ENCODE peak calls at places on chromosomes 6 and 20, in four cellular contexts. L is heart right ventricle; M is naive thymus-derived CD4-positive, alpha-beta T cell; Z is effector memory CD4-positive, alpha-beta T cell. X is an unnamed sample.

GRCh38 chr6:781350-781961 is 88.5 kb upstream of the EXOC2 start:
- DNase-seq in L (no peak), M (no peak), Z (no peak), X (no peak)

GRCh38 chr6:112827793-112828192 is 480.7 kb downstream of the RFPL4B start:
- DNase-seq in L (peak; percentile 15), M (no peak), Z (no peak), X (no peak)

GRCh38 chr20:1440024-1440423 is 26.6 kb downstream of the NSFL1C start:
- DNase-seq in L (no peak), M (no peak), Z (no peak), X (peak; percentile 69)

GRCh38 chr20:13012886-13013285 is 4.1 kb downstream of the SPTLC3 start:
- DNase-seq in L (no peak), M (no peak), Z (no peak), X (no peak)

GRCh38 chr20:50193169-50193850 is 2.7 kb downstream of the CEBPB start:
- DNase-seq in L (no peak), M (no peak), Z (no peak), X (no peak)

GRCh38 chr6:56843476-56844349 is 111.2 kb upstream of the BEND6 start:
- DNase-seq in L (peak; percentile 78), M (peak; percentile 46), Z (peak; percentile 19), X (peak; percentile 78)

GRCh38 chr6:149929422-149929821 is 6.5 kb upstream of the RAET1G start:
- DNase-seq in L (no peak), M (no peak), Z (no peak), X (no peak)

GRCh38 chr6:75505426-75505825 is 11.8 kb upstream of the FILIP1 start:
- DNase-seq in L (no peak), M (no peak), Z (no peak), X (no peak)

GRCh38 chr6:149995971-149996370 is 29.4 kb downstream of the RAET1L start:
- DNase-seq in L (no peak), M (no peak), Z (no peak), X (no peak)

GRCh38 chr20:12976720-12977633 is 31.8 kb upstream of the SPTLC3 start:
- DNase-seq in L (no peak), M (no peak), Z (no peak), X (no peak)

GRCh38 chr20:46967647-46968046 is 73.0 kb downstream of the EYA2 start:
- DNase-seq in L (no peak), M (no peak), Z (no peak), X (no peak)

GRCh38 chr20:58553841-58554240 is 38.6 kb upstream of the APCDD1L start:
- DNase-seq in L (no peak), M (no peak), Z (no peak), X (no peak)

GRCh38 chr20:22861231-22861980 is 173.7 kb upstream of the SSTR4 start:
- DNase-seq in L (no peak), M (no peak), Z (no peak), X (no peak)

GRCh38 chr6:12163149-12163548 is 127.0 kb upstream of the EDN1 start:
- DNase-seq in L (no peak), M (no peak), Z (no peak), X (peak; percentile 92)

GRCh38 chr20:7650481-7650880 is 289.8 kb downstream of the HAO1 start:
- DNase-seq in L (no peak), M (no peak), Z (no peak), X (no peak)

GRCh38 chr6:155314092-155314772 is at the start of gene TFB1M:
- DNase-seq in L (peak; percentile 98), M (peak; percentile 84), Z (peak; percentile 95), X (peak; percentile 98)

GRCh38 chr20:6704132-6704861 is 63.2 kb upstream of the BMP2 start:
- DNase-seq in L (no peak), M (no peak), Z (no peak), X (no peak)

GRCh38 chr6:45074423-45074822 is 253.7 kb upstream of the RUNX2 start:
- DNase-seq in L (no peak), M (no peak), Z (no peak), X (no peak)

GRCh38 chr6:104995989-104996617 is 39.2 kb downstream of the LIN28B start:
- DNase-seq in L (no peak), M (no peak), Z (no peak), X (no peak)

GRCh38 chr20:22586645-22587310 is 2.4 kb upstream of the FOXA2 start:
- DNase-seq in L (no peak), M (no peak), Z (no peak), X (peak; percentile 3)

GRCh38 chr6:165817771-165818170 is 154.7 kb upstream of the PDE10A start:
- DNase-seq in L (no peak), M (no peak), Z (no peak), X (no peak)

GRCh38 chr20:53579581-53580375 is 13.9 kb downstream of the ZNF217 start:
- DNase-seq in L (no peak), M (no peak), Z (no peak), X (no peak)

GRCh38 chr20:62054451-62054953 is 11.2 kb downstream of the TAF4 start:
- DNase-seq in L (no peak), M (no peak), Z (no peak), X (no peak)

GRCh38 chr6:139939189-139939979 is 564.9 kb upstream of the CITED2 start:
- DNase-seq in L (no peak), M (no peak), Z (no peak), X (no peak)

GRCh38 chr6:28167068-28167467 is 25.4 kb downstream of the ZKSCAN8 start:
- DNase-seq in L (no peak), M (no peak), Z (no peak), X (no peak)

GRCh38 chr6:72861935-72862432 is 240.1 kb downstream of the KCNQ5 start:
- DNase-seq in L (no peak), M (no peak), Z (no peak), X (no peak)

GRCh38 chr20:58888103-58888502 is 35.6 kb downstream of the GNAS start:
- DNase-seq in L (no peak), M (no peak), Z (no peak), X (no peak)

GRCh38 chr6:116369540-116370327 is 1.0 kb upstream of the DSE start:
- DNase-seq in L (no peak), M (no peak), Z (no peak), X (no peak)

GRCh38 chr6:17397764-17398194 is 4.4 kb downstream of the CAP2 start:
- DNase-seq in L (no peak), M (no peak), Z (no peak), X (no peak)

GRCh38 chr6:15504581-15505350 is 158.1 kb downstream of the DTNBP1 start:
- DNase-seq in L (peak; percentile 75), M (no peak), Z (no peak), X (no peak)

GRCh38 chr6:20112206-20112605 is 100.1 kb downstream of the MBOAT1 start:
- DNase-seq in L (no peak), M (no peak), Z (no peak), X (peak; percentile 55)

GRCh38 chr20:45924391-45925261 is 9.9 kb upstream of the PCIF1 start:
- DNase-seq in L (no peak), M (no peak), Z (no peak), X (no peak)

GRCh38 chr6:153595903-153596302 is 443.1 kb upstream of the OPRM1 start:
- DNase-seq in L (no peak), M (no peak), Z (no peak), X (no peak)

GRCh38 chr6:24537771-24538385 is 43.1 kb downstream of the ALDH5A1 start:
- DNase-seq in L (no peak), M (no peak), Z (no peak), X (no peak)

GRCh38 chr6:106104476-106104875 is 18.3 kb downstream of the PRDM1 start:
- DNase-seq in L (no peak), M (no peak), Z (no peak), X (no peak)

GRCh38 chr6:106104941-106105340 is 18.8 kb downstream of the PRDM1 start:
- DNase-seq in L (no peak), M (no peak), Z (no peak), X (no peak)

GRCh38 chr6:106107043-106107613 is 21.0 kb downstream of the PRDM1 start:
- DNase-seq in L (no peak), M (no peak), Z (no peak), X (no peak)

GRCh38 chr6:106106276-106107042 is 20.3 kb downstream of the PRDM1 start:
- DNase-seq in L (no peak), M (no peak), Z (no peak), X (no peak)

DNA sequence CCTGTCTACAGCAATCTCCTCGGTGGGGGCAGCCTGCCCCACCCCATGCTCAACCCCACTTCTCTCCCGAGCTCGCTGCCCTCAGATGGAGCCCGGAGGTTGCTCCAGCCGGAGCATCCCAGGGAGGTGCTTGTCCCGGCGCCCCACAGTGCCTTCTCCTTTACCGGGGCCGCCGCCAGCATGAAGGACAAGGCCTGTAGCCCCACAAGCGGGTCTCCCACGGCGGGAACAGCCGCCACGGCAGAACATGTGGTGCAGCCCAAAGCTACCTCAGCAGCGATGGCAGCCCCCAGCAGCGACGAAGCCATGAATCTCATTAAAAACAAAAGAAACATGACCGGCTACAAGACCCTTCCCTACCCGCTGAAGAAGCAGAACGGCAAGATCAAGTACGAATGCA is 19.4 kb downstream of the PRDM1 start:
- DNase-seq in L (no peak), M (no peak), Z (no peak), X (no peak)
- H3K4me3 ChIP-seq in L (no peak overlapping the region), M (no peak overlapping the region), Z (no peak overlapping the region), X (no peak overlapping the region)

DNA sequence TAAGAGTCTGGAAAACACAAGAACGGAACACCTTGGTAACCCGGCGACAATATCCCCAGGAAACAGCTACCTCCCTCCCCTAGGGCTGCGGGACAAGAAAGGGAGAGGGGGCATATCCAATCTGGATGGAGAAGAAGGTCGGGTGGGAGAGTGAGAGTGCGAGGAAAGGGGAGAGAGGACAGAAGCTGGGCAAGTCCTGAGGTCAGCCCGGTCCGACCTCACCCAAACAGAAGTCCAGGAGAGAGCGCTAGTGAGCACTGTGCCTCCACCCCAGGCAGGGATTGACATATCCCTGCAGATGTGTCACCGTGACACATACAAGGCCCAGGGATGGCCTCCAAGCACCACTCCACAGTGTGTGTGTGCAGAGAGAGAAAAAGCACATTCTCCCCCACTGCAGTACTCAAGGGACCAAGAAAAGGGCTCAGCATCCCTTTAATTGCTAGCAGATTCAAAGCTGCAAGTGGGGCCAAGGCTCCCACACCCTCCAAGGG is 3.3 kb downstream of the PXDC1 start:
- DNase-seq in L (peak; percentile 66), M (no peak), Z (no peak), X (no peak)
- H3K4me3 ChIP-seq in L (peak overlapping the region; percentile 94), M (no peak overlapping the region), Z (no peak overlapping the region), X (no peak overlapping the region)

DNA sequence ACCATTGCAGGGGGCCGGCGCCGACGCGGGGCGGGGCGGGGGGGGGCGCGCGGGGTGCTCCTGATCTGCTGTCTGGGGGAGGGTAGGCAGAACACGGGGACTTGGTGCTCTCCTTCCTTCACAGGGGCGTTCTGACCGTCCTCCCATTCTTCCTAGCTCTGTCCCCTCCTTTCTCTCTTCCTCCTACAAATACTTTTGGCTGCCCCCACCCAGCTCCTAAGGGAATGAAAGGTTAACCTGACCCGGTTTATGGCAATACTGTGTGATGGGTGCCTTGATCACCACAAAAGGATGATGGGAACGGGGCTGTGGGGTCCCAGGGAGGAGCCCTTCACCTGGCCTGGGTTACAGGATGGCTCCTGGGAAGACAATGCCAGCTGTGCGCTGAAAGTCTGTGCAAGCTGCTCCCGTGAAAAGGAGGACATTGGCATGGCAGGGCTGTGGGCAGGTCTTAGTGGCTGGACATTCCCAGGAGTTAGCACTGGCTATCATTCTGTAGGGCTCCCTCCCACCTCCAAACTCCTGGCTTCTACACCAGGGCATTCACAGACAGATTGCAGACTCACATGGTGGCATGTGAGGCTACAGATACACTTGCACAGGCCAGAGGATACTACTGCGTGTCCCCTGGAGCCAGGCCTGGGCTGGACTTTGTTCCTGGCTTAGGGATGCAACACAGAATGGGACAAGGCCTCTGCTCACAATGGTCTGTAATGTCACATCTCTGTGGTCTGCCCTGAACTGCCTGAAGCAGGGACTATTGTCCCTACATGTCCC is 1.9 kb upstream of the TPD52L2 start:
- DNase-seq in L (no peak), M (no peak), Z (no peak), X (no peak)
- H3K4me3 ChIP-seq in L (peak overlapping the region; percentile 88), M (peak overlapping the region; percentile 74), Z (no peak overlapping the region), X (peak overlapping the region; percentile 90)

GRCh38 chr6:37101991-37102298 is 68.0 kb upstream of the PIM1 start:
- DNase-seq in L (no peak), M (no peak), Z (no peak), X (no peak)
- H3K4me3 ChIP-seq in L (no peak overlapping the region), M (peak overlapping the region; percentile 47), Z (peak overlapping the region; percentile 47), X (no peak overlapping the region)